ENCODE peak calls at places on chromosomes 12 and 14, in ten cellular contexts. N is A549; F is lung; H is fibroblast of lung; Q is PC-3; T is MM.1S; S is transverse colon; W is coronary artery; O is CD8-positive, alpha-beta T cell; M is RWPE1. P is an unnamed sample.
A peak's percentile ranks its signal among the peaks of the same experiment; 100 is the strongest.

GRCh38 chr12:43675048-43675904 is 83.3 kb downstream of the PUS7L start:
- DNase-seq in N (no peak), F (no peak), H (no peak), Q (peak; percentile 25), T (no peak), S (no peak), W (no peak), O (no peak), M (no peak), P (no peak)

GRCh38 chr14:61678966-61679365 is 16.3 kb upstream of the HIF1A start:
- DNase-seq in N (no peak), F (no peak), H (no peak), Q (no peak), T (no peak), S (no peak), W (no peak), O (no peak), M (no peak), P (no peak)

GRCh38 chr12:59973515-59973914 is 377.7 kb downstream of the SLC16A7 start:
- DNase-seq in N (no peak), F (no peak), H (peak; percentile 62), Q (peak; percentile 92), T (no peak), S (no peak), W (no peak), O (no peak), M (peak; percentile 79), P (no peak)

GRCh38 chr12:28308891-28309290 is 118.6 kb downstream of the CCDC91 start:
- DNase-seq in N (no peak), F (no peak), H (no peak), Q (no peak), T (no peak), S (no peak), W (no peak), O (no peak), M (no peak), P (no peak)

GRCh38 chr12:2049604-2050540 is 2.9 kb upstream of the CACNA1C start:
- DNase-seq in N (no peak), F (no peak), H (no peak), Q (no peak), T (peak; percentile 17), S (no peak), W (no peak), O (no peak), M (no peak), P (no peak)

GRCh38 chr14:101836131-101836530 is 74.6 kb downstream of the PPP2R5C start:
- DNase-seq in N (no peak), F (no peak), H (peak; percentile 54), Q (no peak), T (no peak), S (no peak), W (no peak), O (no peak), M (no peak), P (peak; percentile 44)

GRCh38 chr12:121196902-121197301 is 13.0 kb upstream of the P2RX4 start:
- DNase-seq in N (no peak), F (no peak), H (no peak), Q (no peak), T (no peak), S (no peak), W (no peak), O (no peak), M (no peak), P (no peak)

GRCh38 chr12:113002155-113002554 is 23.8 kb downstream of the OAS2 start:
- DNase-seq in N (peak; percentile 28), F (no peak), H (no peak), Q (no peak), T (no peak), S (no peak), W (no peak), O (no peak), M (no peak), P (no peak)

DNA sequence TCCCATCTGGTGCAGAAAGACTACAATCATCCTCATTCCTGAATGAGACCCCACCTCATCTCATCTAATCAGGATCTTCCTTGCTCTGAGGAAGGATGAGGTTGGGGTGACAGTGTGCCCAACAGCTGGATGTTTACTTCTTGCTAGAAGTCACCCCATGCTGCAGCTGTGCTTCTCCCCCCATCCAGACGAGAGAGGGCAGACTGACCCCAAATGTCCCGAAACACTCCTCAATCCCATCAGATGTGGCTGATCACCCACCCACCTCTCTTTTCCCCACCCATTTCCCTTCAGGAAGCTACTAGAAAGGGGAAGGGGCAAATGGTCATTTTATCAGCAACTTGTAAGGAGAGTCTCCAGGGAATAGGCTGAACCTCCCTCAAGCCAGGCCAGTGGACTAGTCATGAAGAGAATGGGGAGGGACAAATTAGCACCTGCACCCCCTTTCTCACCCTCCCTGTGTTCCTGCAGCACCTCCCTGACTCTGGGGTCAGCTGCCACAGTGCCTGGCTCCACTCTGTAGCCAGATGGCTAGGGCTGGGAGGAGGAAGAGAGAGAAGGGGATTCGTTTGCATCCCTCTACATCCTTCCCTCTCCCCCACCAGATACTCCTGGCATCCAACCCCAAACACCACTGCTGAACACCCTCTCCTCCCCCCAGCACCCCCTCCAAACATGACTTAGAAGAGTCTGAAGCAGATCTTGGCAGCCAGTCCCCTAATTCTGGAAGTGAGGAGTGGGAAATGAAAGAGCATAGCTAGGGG is 2.8 kb upstream of the BAZ2A start:
- DNase-seq in N (no peak), F (no peak), H (no peak), Q (no peak), T (no peak), S (no peak), W (no peak), O (no peak), M (no peak), P (no peak)
- H3K27ac ChIP-seq in N (peak overlapping the region; percentile 44), F (no peak overlapping the region), H (no peak overlapping the region), Q (no peak overlapping the region), T (peak overlapping the region; percentile 70), S (peak overlapping the region; percentile 99), W (peak overlapping the region; percentile 98), O (no peak overlapping the region), M (peak overlapping the region; percentile 95), P (peak overlapping the region; percentile 97)

DNA sequence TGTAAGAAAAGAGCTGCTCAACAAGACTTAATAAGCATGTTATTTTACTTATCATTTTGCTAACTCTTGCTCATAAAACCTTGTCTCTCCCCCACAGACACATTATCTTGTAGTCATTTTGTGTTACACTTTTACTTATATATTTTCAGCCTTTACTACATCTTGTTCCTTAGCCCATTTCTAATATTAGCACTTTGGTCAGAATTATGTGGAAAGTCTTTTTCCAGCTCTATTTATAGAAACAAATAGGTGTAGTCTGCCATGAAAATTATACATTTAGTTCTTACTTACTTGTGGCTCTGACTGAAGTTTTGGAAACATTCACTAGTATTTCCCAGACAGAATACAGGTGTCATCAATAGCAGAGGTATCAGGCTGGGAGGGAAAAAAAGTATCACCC is 76.1 kb downstream of the TMEM116 start:
- DNase-seq in N (no peak), F (no peak), H (no peak), Q (no peak), T (no peak), S (no peak), W (no peak), O (no peak), M (no peak), P (no peak)
- TF ChIP-seq CTCF in N (no peak), F (no peak), H (no peak), Q (no peak), T (no peak), S (no peak), W (no peak), O (no peak), M (no peak), P (no peak)

GRCh38 chr12:130831876-130832405 is 7.1 kb downstream of the STX2 start:
- DNase-seq in N (no peak), F (no peak), H (no peak), Q (no peak), T (no peak), S (no peak), W (peak; percentile 53), O (no peak), M (no peak), P (no peak)

GRCh38 chr12:130829391-130830245 is 9.4 kb downstream of the STX2 start:
- DNase-seq in N (no peak), F (no peak), H (no peak), Q (no peak), T (no peak), S (no peak), W (peak; percentile 57), O (no peak), M (no peak), P (no peak)

GRCh38 chr12:130830246-130830551 is 8.9 kb downstream of the STX2 start:
- DNase-seq in N (no peak), F (no peak), H (no peak), Q (no peak), T (no peak), S (no peak), W (no peak), O (no peak), M (no peak), P (no peak)

GRCh38 chr12:130832561-130833209 is 6.4 kb downstream of the STX2 start:
- DNase-seq in N (no peak), F (peak; percentile 46), H (peak; percentile 88), Q (peak; percentile 51), T (no peak), S (no peak), W (peak; percentile 76), O (no peak), M (peak; percentile 18), P (peak; percentile 25)

DNA sequence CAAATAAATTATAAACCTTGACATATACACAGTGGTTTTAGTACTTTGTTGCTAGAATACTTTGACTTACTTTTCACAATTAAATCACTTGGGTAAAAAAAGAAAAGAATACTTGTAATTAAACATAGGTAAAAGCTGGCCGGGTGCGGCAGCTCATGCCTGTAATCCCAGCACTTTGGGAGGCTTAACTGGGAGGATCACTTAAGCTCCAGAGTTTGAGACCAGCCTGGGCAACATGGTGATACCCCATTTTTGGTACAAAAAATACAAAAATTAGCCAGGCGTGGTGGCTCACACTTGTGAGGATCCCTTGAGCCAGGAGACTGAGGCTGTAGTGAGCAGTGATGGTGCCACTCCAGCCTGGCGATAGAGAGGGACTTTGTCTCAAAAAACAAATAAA is 7.8 kb downstream of the STX2 start:
- DNase-seq in N (no peak), F (no peak), H (no peak), Q (no peak), T (no peak), S (no peak), W (no peak), O (no peak), M (no peak), P (no peak)
- H3K27ac ChIP-seq in N (no peak overlapping the region), F (no peak overlapping the region), H (no peak overlapping the region), Q (no peak overlapping the region), T (no peak overlapping the region), S (no peak overlapping the region), W (no peak overlapping the region), O (no peak overlapping the region), M (no peak overlapping the region), P (no peak overlapping the region)

DNA sequence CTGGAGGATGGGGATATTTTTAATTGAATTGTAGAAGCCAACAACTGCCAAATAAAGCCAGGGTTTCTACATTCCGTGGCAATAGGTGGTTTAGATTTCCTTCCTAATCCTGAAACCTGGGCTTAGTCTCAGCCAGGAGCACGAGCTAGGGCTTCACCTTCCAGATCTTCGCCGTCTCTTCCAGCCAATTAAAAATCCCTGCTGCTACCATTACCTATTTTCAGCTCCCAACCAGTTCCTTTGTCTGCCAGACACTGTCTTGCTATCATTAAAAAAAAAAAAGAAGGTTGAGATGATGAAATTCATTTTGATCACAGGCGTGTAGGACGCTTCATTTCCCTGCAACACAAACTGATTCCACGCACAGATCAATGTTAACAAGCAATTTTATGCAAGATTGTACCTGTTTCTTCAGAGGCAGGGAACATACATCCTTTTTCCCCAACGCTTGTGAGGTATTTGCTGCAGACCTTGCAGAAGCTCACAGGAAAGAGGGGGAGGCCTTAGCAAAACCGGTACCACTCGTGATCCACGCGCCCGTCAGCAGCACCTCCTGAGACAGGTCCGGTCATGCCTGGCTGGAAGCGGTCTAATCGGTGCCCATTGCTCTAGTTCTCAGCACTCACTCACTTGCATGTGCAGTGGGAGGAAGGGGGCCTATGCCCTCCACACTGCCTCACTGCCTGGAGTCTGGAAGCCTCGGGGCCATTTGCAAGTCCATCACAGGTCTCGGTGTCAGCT is 65.1 kb downstream of the SLC6A12 start:
- DNase-seq in N (no peak), F (no peak), H (no peak), Q (no peak), T (no peak), S (no peak), W (no peak), O (no peak), M (peak; percentile 13), P (no peak)
- TF ChIP-seq CTCF in N (no peak), F (no peak), H (no peak), Q (no peak), T (no peak), S (no peak), W (no peak), O (no peak), M (no peak), P (no peak)

P was measured in left ventricle myocardium inferior.